ENCODE peak calls at places on chromosomes 5 and 9, in seven cellular contexts. M is breast epithelium, S is ovary, C is A673, U is IMR-90, H is esophagus squamous epithelium, T is HCT116. D is an unnamed sample.

GRCh38 chr9:98168952-98169488 is 23.4 kb downstream of the CORO2A start:
- DNase-seq in C (no peak), T (no peak), U (peak; percentile 68), H (no peak), S (no peak), M (no peak), D (no peak)

GRCh38 chr5:157113007-157113406 is 4.2 kb upstream of the HAVCR2 start:
- DNase-seq in T (no peak), U (peak; percentile 13), S (no peak), H (no peak), C (no peak), M (no peak), D (no peak)

GRCh38 chr5:141605523-141606277 is 13.1 kb downstream of the DIAPH1 start:
- DNase-seq in S (no peak), C (no peak), T (no peak), H (peak; percentile 34), M (peak; percentile 26), U (no peak), D (no peak)

GRCh38 chr5:14277407-14278320 is 134.5 kb downstream of the TRIO start:
- DNase-seq in C (no peak), M (no peak), S (no peak), U (no peak), T (no peak), H (no peak), D (no peak)

GRCh38 chr5:135213466-135214239 is 179.6 kb upstream of the PITX1 start:
- DNase-seq in S (no peak), U (no peak), M (peak; percentile 9), C (no peak), H (no peak), T (no peak), D (peak; percentile 84)

GRCh38 chr5:135476615-135477493 is 24.7 kb upstream of the TIFAB start:
- DNase-seq in H (no peak), U (no peak), M (no peak), T (no peak), S (no peak), C (no peak), D (no peak)

GRCh38 chr5:103010120-103010666 is 109.7 kb downstream of the GIN1 start:
- DNase-seq in C (no peak), M (no peak), U (peak; percentile 42), S (no peak), T (no peak), H (no peak), D (no peak)

GRCh38 chr5:115477581-115477980 is 67.0 kb downstream of the FEM1C start:
- DNase-seq in H (no peak), U (no peak), C (no peak), S (no peak), T (no peak), M (no peak), D (no peak)

GRCh38 chr5:126137771-126138474 is 285.3 kb upstream of the GRAMD2B start:
- DNase-seq in U (no peak), M (no peak), S (no peak), T (no peak), C (no peak), H (no peak), D (no peak)

GRCh38 chr9:116149844-116150243 is 3.7 kb upstream of the PAPPA start:
- DNase-seq in H (no peak), M (no peak), U (no peak), S (peak; percentile 38), T (peak; percentile 22), C (peak; percentile 79), D (no peak)

GRCh38 chr9:108953983-108954574 is 19.9 kb downstream of the ABITRAM start:
- DNase-seq in S (no peak), U (peak; percentile 71), M (no peak), C (peak; percentile 42), T (peak; percentile 37), H (no peak), D (no peak)

GRCh38 chr5:143921525-143922311 is 109.8 kb downstream of the HMHB1 start:
- DNase-seq in T (no peak), S (no peak), M (no peak), H (no peak), U (peak; percentile 85), C (no peak), D (no peak)

GRCh38 chr5:13745508-13745907 is 199.0 kb downstream of the DNAH5 start:
- DNase-seq in H (no peak), U (peak; percentile 90), S (no peak), M (no peak), C (no peak), T (no peak), D (no peak)

GRCh38 chr5:174413520-174414314 is 310.7 kb upstream of the MSX2 start:
- DNase-seq in T (no peak), M (no peak), C (no peak), S (no peak), U (peak; percentile 84), H (no peak), D (no peak)

GRCh38 chr5:15983392-15983791 is 196.2 kb downstream of the MARCHF11 start:
- DNase-seq in T (no peak), C (no peak), U (no peak), S (no peak), H (no peak), M (no peak), D (no peak)

GRCh38 chr5:126081209-126081608 is 342.0 kb upstream of the GRAMD2B start:
- DNase-seq in H (no peak), T (no peak), S (no peak), M (no peak), C (no peak), U (no peak), D (no peak)

GRCh38 chr9:5853005-5853404 is 20.1 kb upstream of the ERMP1 start:
- DNase-seq in S (no peak), T (no peak), M (no peak), C (no peak), U (no peak), H (no peak), D (no peak)

GRCh38 chr9:21674894-21675293 is 127.5 kb upstream of the MTAP start:
- DNase-seq in T (peak; percentile 80), H (no peak), S (no peak), M (no peak), C (no peak), U (peak; percentile 61), D (no peak)

GRCh38 chr5:15757103-15757502 is 257.1 kb downstream of the FBXL7 start:
- DNase-seq in S (no peak), M (no peak), T (no peak), H (no peak), C (no peak), U (peak; percentile 64), D (no peak)

GRCh38 chr5:115857621-115858349 is 16.1 kb downstream of the AP3S1 start:
- DNase-seq in H (no peak), T (no peak), U (peak; percentile 35), S (no peak), C (peak; percentile 89), M (no peak), D (no peak)

GRCh38 chr9:127541865-127542264 is 70.2 kb upstream of the STXBP1 start:
- DNase-seq in M (peak; percentile 63), H (no peak), S (no peak), U (no peak), T (no peak), C (no peak), D (no peak)
- H3K4me1 ChIP-seq in M (peaks cover 32% of the 10 kb centered on the region), H (peaks cover 100% of the 10 kb centered on the region), S (peaks cover 27% of the 10 kb centered on the region), U (peaks cover 78% of the 10 kb centered on the region), T (peaks cover 62% of the 10 kb centered on the region), C (no peaks in the 10 kb centered on the region), D (peaks cover 98% of the 10 kb centered on the region)

GRCh38 chr9:136958473-136958872 is 6.4 kb downstream of the LCN12 start:
- DNase-seq in H (no peak), M (no peak), T (no peak), U (no peak), C (no peak), S (no peak), D (no peak)
- H3K27me3 ChIP-seq in H (no peaks in the 10 kb centered on the region), M (no peaks in the 10 kb centered on the region), T (no peaks in the 10 kb centered on the region), U (peaks cover 27% of the 10 kb centered on the region), C (no peaks in the 10 kb centered on the region), S (no peaks in the 10 kb centered on the region), D (no peaks in the 10 kb centered on the region)

GRCh38 chr9:122134822-122135528 is 24.6 kb downstream of the NDUFA8 start:
- DNase-seq in C (no peak), H (no peak), T (no peak), U (peak; percentile 23), S (no peak), M (no peak), D (no peak)

GRCh38 chr9:122133984-122134535 is 25.5 kb downstream of the NDUFA8 start:
- DNase-seq in U (no peak), S (no peak), C (no peak), T (no peak), H (no peak), M (no peak), D (no peak)

GRCh38 chr9:122132539-122132938 is 27.0 kb downstream of the NDUFA8 start:
- DNase-seq in C (no peak), H (no peak), S (no peak), M (no peak), T (no peak), U (no peak), D (no peak)

GRCh38 chr9:122133263-122133983 is 26.2 kb downstream of the NDUFA8 start:
- DNase-seq in C (no peak), M (no peak), U (no peak), S (no peak), H (no peak), T (no peak), D (peak; percentile 93)

DNA sequence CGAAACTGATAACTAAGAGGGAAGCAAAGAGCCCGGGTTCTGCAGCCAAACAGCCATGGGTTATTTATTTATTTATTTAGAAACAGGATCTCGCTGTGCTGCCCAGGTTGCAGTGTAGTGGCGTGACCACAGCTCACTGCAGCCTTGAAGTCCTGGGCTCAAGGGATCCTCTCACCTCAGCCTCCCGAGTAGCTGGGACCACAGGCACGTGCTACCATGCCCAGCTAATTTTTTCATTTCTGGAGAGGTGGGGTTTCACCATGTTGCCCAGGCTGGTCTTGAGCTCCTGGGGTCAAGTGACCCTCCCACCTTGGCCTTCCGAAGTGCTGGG is 24.1 kb downstream of the NDUFA8 start:
- DNase-seq in T (no peak), M (no peak), S (no peak), H (no peak), U (no peak), C (no peak), D (no peak)
- H3K4me1 ChIP-seq in T (peaks cover 15% of the 10 kb centered on the region), M (no peaks in the 10 kb centered on the region), S (peaks cover 1% of the 10 kb centered on the region), H (peaks cover 23% of the 10 kb centered on the region), U (peaks cover 8% of the 10 kb centered on the region), C (peaks cover 5% of the 10 kb centered on the region), D (no peaks in the 10 kb centered on the region)

GRCh38 chr9:37608250-37608649 is 15.9 kb upstream of the TOMM5 start:
- DNase-seq in U (no peak), S (no peak), H (no peak), M (no peak), C (no peak), T (no peak), D (no peak)
- H3K27me3 ChIP-seq in U (peaks cover 28% of the 10 kb centered on the region), S (no peaks in the 10 kb centered on the region), H (no peaks in the 10 kb centered on the region), M (no peaks in the 10 kb centered on the region), C (peaks cover 11% of the 10 kb centered on the region), T (peaks cover 20% of the 10 kb centered on the region), D (no peaks in the 10 kb centered on the region)

GRCh38 chr9:134422301-134422700 is 96.0 kb downstream of the RXRA start:
- DNase-seq in U (no peak), H (no peak), M (no peak), S (no peak), T (no peak), C (no peak), D (no peak)
- H3K4me1 ChIP-seq in U (no peaks in the 10 kb centered on the region), H (peaks cover 83% of the 10 kb centered on the region), M (no peaks in the 10 kb centered on the region), S (peaks cover 56% of the 10 kb centered on the region), T (no peaks in the 10 kb centered on the region), C (no peaks in the 10 kb centered on the region), D (peaks cover 45% of the 10 kb centered on the region)

D was measured in vagina.